ENCODE peak calls at places on chromosomes 6 and 20, in four cellular contexts. P, S, J and X are unnamed samples.

GRCh38 chr20:6994452-6994851 is 227.0 kb downstream of the BMP2 start:
- DNase-seq in S (no peak), J (no peak), P (no peak), X (no peak)

GRCh38 chr20:46374383-46374782 is 32.0 kb downstream of the ELMO2 start:
- DNase-seq in J (no peak), S (no peak), P (no peak), X (no peak)

GRCh38 chr20:63978319-63979220 is 872 bp downstream of the SAMD10 start:
- DNase-seq in J (no peak), P (peak), S (peak), X (peak)

GRCh38 chr6:474454-475185 is 83.1 kb downstream of the IRF4 start:
- DNase-seq in S (peak), P (peak), J (no peak), X (peak)

GRCh38 chr20:61628901-61629300 is 376.8 kb downstream of the CDH4 start:
- DNase-seq in J (no peak), S (no peak), P (no peak), X (no peak)

GRCh38 chr20:24160563-24161355 is 172.2 kb upstream of the GGTLC1 start:
- DNase-seq in J (no peak), S (no peak), P (peak), X (no peak)

GRCh38 chr6:107665386-107665785 is 158.7 kb downstream of the SCML4 start:
- DNase-seq in P (no peak), S (no peak), J (no peak), X (no peak)

GRCh38 chr20:13723015-13723414 is 61.7 kb downstream of the ESF1 start:
- DNase-seq in P (no peak), J (no peak), S (no peak), X (no peak)

GRCh38 chr6:142943746-142944125 is 1.2 kb downstream of the HIVEP2 start:
- DNase-seq in S (peak), J (no peak), P (peak), X (no peak)

GRCh38 chr6:160507420-160507819 is 156.7 kb downstream of the LPA start:
- DNase-seq in P (no peak), J (no peak), S (no peak), X (no peak)

GRCh38 chr20:63698739-63699465 is 2.5 kb downstream of the TNFRSF6B start:
- DNase-seq in P (no peak), J (no peak), S (peak), X (peak)

GRCh38 chr6:105489213-105489525 is 86.3 kb upstream of the PREP start:
- DNase-seq in J (no peak), P (no peak), S (no peak), X (no peak)

GRCh38 chr20:45933231-45934045 is 1.0 kb upstream of the PCIF1 start:
- DNase-seq in P (peak), J (no peak), S (peak), X (peak)

GRCh38 chr6:43076093-43076927 is at the start of gene PTK7:
- DNase-seq in S (no peak), J (no peak), P (peak), X (peak)

GRCh38 chr6:133991096-133991593 is 38.1 kb downstream of the TBPL1 start:
- DNase-seq in S (no peak), P (no peak), J (no peak), X (no peak)

GRCh38 chr6:21522773-21523490 is 70.6 kb upstream of the SOX4 start:
- DNase-seq in S (no peak), J (no peak), P (no peak), X (no peak)

GRCh38 chr20:20024942-20025341 is 7.8 kb downstream of the NAA20 start:
- DNase-seq in J (no peak), P (no peak), S (no peak), X (no peak)

GRCh38 chr6:16436550-16436949 is 198.2 kb downstream of the GMPR start:
- DNase-seq in S (no peak), P (peak), J (no peak), X (no peak)

GRCh38 chr6:35016417-35017221 is 124.5 kb downstream of the TCP11 start:
- DNase-seq in J (no peak), S (no peak), P (no peak), X (no peak)

GRCh38 chr6:124434416-124434815 is 527.8 kb upstream of the RNF217 start:
- DNase-seq in S (no peak), J (no peak), P (no peak), X (no peak)